ENCODE peak calls at places on chromosomes 11 and 22, in four cellular contexts. R, J, K and F are unnamed samples.

GRCh38 chr22:30009478-30009877 is 70.8 kb upstream of the HORMAD2 start:
- DNase-seq in R (no peak), J (no peak), K (no peak), F (no peak)

GRCh38 chr11:10701982-10702381 is 8.4 kb upstream of the IRAG1 start:
- DNase-seq in R (peak; percentile 57), J (no peak), K (no peak), F (no peak)

GRCh38 chr11:96817488-96817887 is 427.7 kb downstream of the JRKL start:
- DNase-seq in R (no peak), J (peak; percentile 24), K (no peak), F (no peak)

GRCh38 chr22:36928826-36929535 is 15.6 kb downstream of the CSF2RB start:
- DNase-seq in R (no peak), J (no peak), K (no peak), F (no peak)

GRCh38 chr22:46469701-46470100 is 67.7 kb downstream of the CELSR1 start:
- DNase-seq in R (no peak), J (no peak), K (peak; percentile 31), F (no peak)

GRCh38 chr11:129115652-129116585 is 76.2 kb downstream of the ARHGAP32 start:
- DNase-seq in R (peak; percentile 67), J (peak; percentile 26), K (no peak), F (no peak)

GRCh38 chr11:14012836-14013235 is 50.3 kb downstream of the SPON1 start:
- DNase-seq in R (peak; percentile 27), J (no peak), K (no peak), F (no peak)

GRCh38 chr11:37657645-37658044 is 1059.6 kb upstream of the RAG2 start:
- DNase-seq in R (peak; percentile 36), J (no peak), K (peak; percentile 0), F (no peak)

GRCh38 chr11:19027829-19028595 is 32.5 kb downstream of the MRGPRX2 start:
- DNase-seq in R (peak; percentile 64), J (peak; percentile 14), K (peak; percentile 9), F (no peak)

GRCh38 chr11:43138621-43139140 is 173.1 kb upstream of the API5 start:
- DNase-seq in R (no peak), J (no peak), K (no peak), F (no peak)

GRCh38 chr11:127350476-127350875 is 349.9 kb upstream of the KIRREL3 start:
- DNase-seq in R (no peak), J (no peak), K (no peak), F (no peak)

GRCh38 chr11:6755303-6755952 is 16.3 kb downstream of the OR2AG2 start:
- DNase-seq in R (peak; percentile 63), J (peak; percentile 4), K (no peak), F (no peak)

GRCh38 chr11:114915871-114916270 is 237.5 kb downstream of the NXPE2 start:
- DNase-seq in R (no peak), J (no peak), K (no peak), F (no peak)

GRCh38 chr22:44917372-44918165 is 92.2 kb downstream of the PHF21B start:
- DNase-seq in R (no peak), J (no peak), K (no peak), F (no peak)

GRCh38 chr11:101346591-101346990 is 217.0 kb upstream of the PGR start:
- DNase-seq in R (no peak), J (no peak), K (no peak), F (no peak)

GRCh38 chr22:48586799-48587185 is 1240.9 kb downstream of the BRD1 start:
- DNase-seq in R (no peak), J (no peak), K (no peak), F (no peak)

GRCh38 chr22:42443240-42444059 is 11.2 kb upstream of the NFAM1 start:
- DNase-seq in R (no peak), J (no peak), K (no peak), F (no peak)

GRCh38 chr11:64650923-64651523 is 60.0 kb downstream of the SLC22A12 start:
- DNase-seq in R (peak; percentile 20), J (no peak), K (no peak), F (no peak)

GRCh38 chr11:65430406-65431217 is 8.0 kb downstream of the NEAT1 start:
- DNase-seq in R (peak; percentile 84), J (no peak), K (no peak), F (no peak)

GRCh38 chr22:48167238-48167637 is 1404.8 kb downstream of the TBC1D22A start:
- DNase-seq in R (no peak), J (no peak), K (no peak), F (no peak)

GRCh38 chr22:16828876-16829275 is 3.7 kb upstream of the XKR3 start:
- DNase-seq in R (no peak), J (no peak), K (no peak), F (no peak)